ENCODE peak calls at places on chromosomes 13 and 19, in eight cellular contexts. F, L, D, C, Y, P, H and E are unnamed samples.

GRCh38 chr13:113411216-113412023 is 41.9 kb downstream of the ADPRHL1 start:
- DNase-seq in D (no peak), P (no peak), H (no peak), L (no peak), C (peak; percentile 27), F (no peak), Y (no peak), E (no peak)

GRCh38 chr19:44657211-44657921 is 13.7 kb downstream of the PVR start:
- DNase-seq in Y (peak; percentile 57), H (peak; percentile 49), P (no peak), C (peak; percentile 23), F (no peak), L (peak; percentile 79), D (no peak), E (peak; percentile 46)

GRCh38 chr13:94758571-94758970 is 46.2 kb upstream of the SOX21 start:
- DNase-seq in D (no peak), Y (no peak), H (no peak), P (no peak), C (no peak), F (no peak), L (no peak), E (no peak)

GRCh38 chr19:15696654-15697194 is 23.8 kb downstream of the CYP4F12 start:
- DNase-seq in P (no peak), C (no peak), Y (no peak), F (no peak), H (no peak), L (no peak), D (no peak), E (no peak)

GRCh38 chr13:24148414-24149305 is 11.9 kb upstream of the SPATA13 start:
- DNase-seq in F (no peak), D (no peak), P (no peak), L (no peak), C (peak; percentile 84), Y (no peak), H (no peak), E (no peak)

GRCh38 chr19:33427801-33428626 is 54.5 kb downstream of the CEBPG start:
- DNase-seq in P (no peak), L (no peak), H (no peak), C (no peak), F (no peak), Y (no peak), D (no peak), E (no peak)

GRCh38 chr13:112693831-112694497 is 4.1 kb downstream of the ATP11A start:
- DNase-seq in F (no peak), H (no peak), L (no peak), Y (no peak), C (no peak), D (no peak), P (peak; percentile 86), E (no peak)

GRCh38 chr13:51520524-51520923 is 63.7 kb upstream of the WDFY2 start:
- DNase-seq in D (no peak), H (no peak), P (no peak), L (no peak), Y (no peak), F (no peak), C (peak; percentile 22), E (no peak)

GRCh38 chr19:7460562-7460966 is 28.3 kb downstream of the PEX11G start:
- DNase-seq in L (no peak), H (no peak), F (no peak), D (no peak), P (no peak), Y (no peak), C (no peak), E (no peak)

GRCh38 chr13:30616927-30617314 is 799 bp upstream of the USPL1 start:
- DNase-seq in P (no peak), H (no peak), L (no peak), F (peak; percentile 75), Y (no peak), C (peak; percentile 77), D (no peak), E (peak; percentile 40)

GRCh38 chr19:29537181-29537580 is 11.4 kb downstream of the VSTM2B start:
- DNase-seq in Y (no peak), F (no peak), H (no peak), C (no peak), L (no peak), P (peak; percentile 59), D (no peak), E (no peak)

GRCh38 chr13:86269511-86269910 is 470.3 kb upstream of the SLITRK6 start:
- DNase-seq in H (no peak), F (no peak), C (no peak), Y (no peak), P (no peak), D (no peak), L (no peak), E (no peak)

GRCh38 chr19:33304760-33305647 is 2.7 kb upstream of the CEBPA start:
- DNase-seq in P (peak; percentile 73), L (no peak), Y (no peak), C (no peak), F (no peak), D (no peak), H (no peak), E (no peak)

GRCh38 chr13:64239372-64239771 is 2823.7 kb upstream of the PCDH20 start:
- DNase-seq in D (no peak), L (no peak), C (no peak), P (no peak), F (no peak), Y (no peak), H (no peak), E (no peak)

GRCh38 chr19:38142176-38143035 is 81.6 kb downstream of the DPF1 start:
- DNase-seq in L (peak; percentile 67), H (no peak), P (no peak), C (no peak), F (no peak), Y (peak; percentile 7), D (no peak), E (peak; percentile 7)

GRCh38 chr19:18013621-18014111 is 5.7 kb downstream of the ARRDC2 start:
- DNase-seq in H (no peak), P (no peak), D (no peak), L (no peak), Y (no peak), C (peak; percentile 94), F (no peak), E (no peak)

GRCh38 chr19:18097217-18097992 is at the start of gene MAST3:
- DNase-seq in P (peak; percentile 94), D (peak; percentile 85), Y (peak; percentile 83), L (peak; percentile 95), F (peak; percentile 29), C (peak; percentile 84), H (peak; percentile 81), E (peak; percentile 96)

GRCh38 chr19:30103981-30104380 is 161.9 kb downstream of the URI1 start:
- DNase-seq in Y (no peak), H (no peak), C (no peak), L (no peak), F (no peak), P (no peak), D (no peak), E (no peak)

GRCh38 chr13:38944219-38944618 is 46.4 kb downstream of the STOML3 start:
- DNase-seq in D (no peak), C (no peak), F (no peak), P (no peak), Y (no peak), H (no peak), L (no peak), E (no peak)

GRCh38 chr13:95201814-95202521 is 99.3 kb downstream of the ABCC4 start:
- DNase-seq in C (no peak), H (no peak), L (no peak), F (no peak), D (no peak), P (no peak), Y (no peak), E (no peak)

GRCh38 chr19:50368649-50369570 is 3.5 kb upstream of the NAPSA start:
- DNase-seq in H (peak; percentile 63), Y (peak; percentile 66), C (peak; percentile 86), D (no peak), L (peak; percentile 82), P (no peak), F (peak; percentile 87), E (peak; percentile 48)

GRCh38 chr13:22090114-22090513 is 419.2 kb downstream of the FGF9 start:
- DNase-seq in Y (no peak), P (no peak), L (no peak), C (no peak), F (no peak), D (no peak), H (no peak), E (no peak)

GRCh38 chr19:12995596-12996541 is 594 bp downstream of the NFIX start:
- DNase-seq in Y (no peak), P (no peak), D (no peak), C (no peak), F (no peak), H (no peak), L (no peak), E (no peak)

GRCh38 chr13:46100191-46100877 is 4.5 kb downstream of the CPB2 start:
- DNase-seq in D (no peak), C (no peak), F (no peak), L (no peak), H (no peak), P (no peak), Y (no peak), E (no peak)